ENCODE peak calls at places on chromosomes 11 and 22, in ten cellular contexts. One of them, this sample, is unnamed.

GRCh38 chr22:48754611-48755331 is 1072.9 kb downstream of the BRD1 start:
- DNase-seq in sigmoid colon: peak; percentile 58
- DNase-seq in heart right ventricle: no peak
- DNase-seq in fibroblast of lung: no peak
- DNase-seq in thyroid gland: no peak
- DNase-seq in CD8-positive, alpha-beta T cell: no peak
- DNase-seq in tibial artery: no peak
- DNase-seq in A549: no peak
- DNase-seq in ascending aorta: peak; percentile 4
- DNase-seq in GM12878: no peak
- DNase-seq in this sample: no peak

GRCh38 chr22:39117585-39118191 is 20.6 kb downstream of the APOBEC3H start:
- DNase-seq in A549: peak; percentile 36
- DNase-seq in fibroblast of lung: peak; percentile 70
- DNase-seq in thyroid gland: peak; percentile 72
- DNase-seq in CD8-positive, alpha-beta T cell: peak; percentile 74
- DNase-seq in GM12878: peak; percentile 81
- DNase-seq in sigmoid colon: peak; percentile 56
- DNase-seq in heart right ventricle: no peak
- DNase-seq in ascending aorta: no peak
- DNase-seq in tibial artery: no peak
- DNase-seq in this sample: peak; percentile 68

GRCh38 chr22:37401861-37402506 is 25.3 kb downstream of the ELFN2 start:
- DNase-seq in ascending aorta: no peak
- DNase-seq in thyroid gland: no peak
- DNase-seq in A549: no peak
- DNase-seq in sigmoid colon: no peak
- DNase-seq in CD8-positive, alpha-beta T cell: no peak
- DNase-seq in fibroblast of lung: no peak
- DNase-seq in heart right ventricle: no peak
- DNase-seq in GM12878: no peak
- DNase-seq in tibial artery: no peak
- DNase-seq in this sample: no peak

GRCh38 chr11:16946477-16947282 is 67.5 kb downstream of the PLEKHA7 start:
- DNase-seq in ascending aorta: no peak
- DNase-seq in CD8-positive, alpha-beta T cell: no peak
- DNase-seq in tibial artery: no peak
- DNase-seq in thyroid gland: peak; percentile 45
- DNase-seq in fibroblast of lung: no peak
- DNase-seq in sigmoid colon: no peak
- DNase-seq in A549: no peak
- DNase-seq in heart right ventricle: no peak
- DNase-seq in GM12878: peak; percentile 72
- DNase-seq in this sample: no peak

GRCh38 chr11:3092603-3093141 is 35.4 kb upstream of the CARS1 start:
- DNase-seq in thyroid gland: no peak
- DNase-seq in sigmoid colon: peak; percentile 61
- DNase-seq in ascending aorta: no peak
- DNase-seq in GM12878: no peak
- DNase-seq in fibroblast of lung: no peak
- DNase-seq in heart right ventricle: no peak
- DNase-seq in CD8-positive, alpha-beta T cell: no peak
- DNase-seq in tibial artery: no peak
- DNase-seq in A549: no peak
- DNase-seq in this sample: no peak

GRCh38 chr11:117071344-117071787 is 26.9 kb downstream of the SIK3 start:
- DNase-seq in fibroblast of lung: peak; percentile 53
- DNase-seq in thyroid gland: peak; percentile 74
- DNase-seq in sigmoid colon: peak; percentile 86
- DNase-seq in ascending aorta: no peak
- DNase-seq in CD8-positive, alpha-beta T cell: no peak
- DNase-seq in tibial artery: peak; percentile 38
- DNase-seq in A549: no peak
- DNase-seq in heart right ventricle: no peak
- DNase-seq in GM12878: no peak
- DNase-seq in this sample: no peak

GRCh38 chr11:16572946-16573345 is 165.5 kb upstream of the C11orf58 start:
- DNase-seq in tibial artery: no peak
- DNase-seq in GM12878: no peak
- DNase-seq in A549: no peak
- DNase-seq in fibroblast of lung: no peak
- DNase-seq in heart right ventricle: no peak
- DNase-seq in thyroid gland: no peak
- DNase-seq in ascending aorta: no peak
- DNase-seq in CD8-positive, alpha-beta T cell: no peak
- DNase-seq in sigmoid colon: no peak
- DNase-seq in this sample: no peak

GRCh38 chr11:1073261-1073724 is 1.4 kb upstream of the MUC2 start:
- DNase-seq in thyroid gland: no peak
- DNase-seq in sigmoid colon: peak; percentile 70
- DNase-seq in fibroblast of lung: peak; percentile 53
- DNase-seq in ascending aorta: peak; percentile 62
- DNase-seq in heart right ventricle: peak; percentile 57
- DNase-seq in CD8-positive, alpha-beta T cell: no peak
- DNase-seq in A549: peak; percentile 53
- DNase-seq in tibial artery: peak; percentile 54
- DNase-seq in GM12878: no peak
- DNase-seq in this sample: no peak

GRCh38 chr22:38504731-38505594 is 1.1 kb downstream of the DDX17 start:
- DNase-seq in heart right ventricle: peak; percentile 47
- DNase-seq in CD8-positive, alpha-beta T cell: peak; percentile 59
- DNase-seq in ascending aorta: peak; percentile 74
- DNase-seq in thyroid gland: peak; percentile 60
- DNase-seq in GM12878: no peak
- DNase-seq in tibial artery: peak; percentile 57
- DNase-seq in fibroblast of lung: peak; percentile 49
- DNase-seq in A549: no peak
- DNase-seq in sigmoid colon: peak; percentile 78
- DNase-seq in this sample: peak; percentile 44

GRCh38 chr11:101126551-101127347 is 2.9 kb downstream of the PGR start:
- DNase-seq in thyroid gland: peak; percentile 19
- DNase-seq in heart right ventricle: peak; percentile 55
- DNase-seq in GM12878: no peak
- DNase-seq in CD8-positive, alpha-beta T cell: no peak
- DNase-seq in A549: no peak
- DNase-seq in fibroblast of lung: peak; percentile 45
- DNase-seq in ascending aorta: peak; percentile 69
- DNase-seq in sigmoid colon: no peak
- DNase-seq in tibial artery: peak; percentile 68
- DNase-seq in this sample: no peak

GRCh38 chr11:101128571-101129202 is 926 bp downstream of the PGR start:
- DNase-seq in ascending aorta: peak; percentile 61
- DNase-seq in A549: no peak
- DNase-seq in GM12878: no peak
- DNase-seq in heart right ventricle: peak; percentile 21
- DNase-seq in thyroid gland: no peak
- DNase-seq in CD8-positive, alpha-beta T cell: no peak
- DNase-seq in sigmoid colon: peak; percentile 68
- DNase-seq in fibroblast of lung: no peak
- DNase-seq in tibial artery: peak; percentile 24
- DNase-seq in this sample: no peak

GRCh38 chr11:101129203-101129943 is at the start of gene PGR:
- DNase-seq in tibial artery: peak; percentile 69
- DNase-seq in CD8-positive, alpha-beta T cell: no peak
- DNase-seq in heart right ventricle: peak; percentile 58
- DNase-seq in sigmoid colon: no peak
- DNase-seq in thyroid gland: peak; percentile 48
- DNase-seq in GM12878: no peak
- DNase-seq in fibroblast of lung: peak; percentile 12
- DNase-seq in ascending aorta: peak; percentile 78
- DNase-seq in A549: no peak
- DNase-seq in this sample: no peak

GRCh38 chr11:101127348-101127698 is 2.3 kb downstream of the PGR start:
- DNase-seq in thyroid gland: peak; percentile 10
- DNase-seq in heart right ventricle: peak; percentile 47
- DNase-seq in fibroblast of lung: peak; percentile 6
- DNase-seq in ascending aorta: peak; percentile 65
- DNase-seq in tibial artery: peak; percentile 20
- DNase-seq in GM12878: no peak
- DNase-seq in A549: no peak
- DNase-seq in CD8-positive, alpha-beta T cell: no peak
- DNase-seq in sigmoid colon: peak; percentile 69
- DNase-seq in this sample: no peak

DNA sequence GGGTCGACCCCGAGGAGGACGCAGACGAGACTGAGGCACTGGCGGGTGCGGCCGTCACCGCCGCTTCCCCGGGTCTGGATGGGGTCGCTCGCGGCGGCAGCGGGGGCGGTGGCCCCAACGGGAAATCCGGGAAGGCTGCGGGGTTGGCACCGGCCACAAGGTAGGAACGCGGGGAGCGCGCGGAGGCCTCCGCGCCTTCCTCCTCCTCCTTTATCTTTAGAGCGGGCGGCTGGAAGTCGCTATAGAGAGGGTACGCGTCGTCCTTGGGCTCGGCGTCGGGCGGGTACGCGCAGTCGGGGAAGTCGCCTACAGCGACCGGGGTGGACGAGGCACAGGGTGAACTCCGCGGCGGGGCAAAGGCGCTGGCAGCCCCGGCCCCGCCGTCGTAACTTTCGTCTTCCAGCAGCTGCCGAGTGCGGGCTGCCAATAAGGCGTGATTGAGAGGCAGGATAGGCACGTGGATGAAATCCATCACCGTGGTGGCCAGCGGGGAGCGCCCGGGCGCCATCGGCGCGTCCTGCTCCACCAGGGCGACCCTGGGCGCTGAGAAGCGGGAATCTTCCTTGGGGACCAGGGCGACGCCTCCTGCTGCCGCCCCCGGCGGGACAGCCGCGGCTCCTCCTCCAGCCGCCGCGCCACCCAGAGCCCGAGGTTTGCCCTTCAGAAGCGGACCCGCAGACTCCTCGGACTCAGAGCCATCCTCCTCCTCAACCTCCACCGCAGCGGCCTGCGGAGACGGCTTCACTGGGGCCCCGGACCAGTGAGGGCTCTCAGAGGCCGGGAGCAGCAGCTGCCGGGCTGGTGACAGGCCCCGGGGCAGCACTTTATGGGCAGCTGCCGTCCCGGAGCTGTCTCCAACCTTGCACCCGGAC is 1.7 kb downstream of the PGR start:
- DNase-seq in sigmoid colon: peak; percentile 71
- DNase-seq in heart right ventricle: peak; percentile 50
- DNase-seq in tibial artery: peak; percentile 47
- DNase-seq in A549: no peak
- DNase-seq in ascending aorta: peak; percentile 73
- DNase-seq in thyroid gland: peak; percentile 7
- DNase-seq in CD8-positive, alpha-beta T cell: no peak
- DNase-seq in fibroblast of lung: peak; percentile 6
- DNase-seq in GM12878: no peak
- DNase-seq in this sample: no peak
- H3K27ac ChIP-seq in sigmoid colon: peak overlapping the region; percentile 86
- H3K27ac ChIP-seq in heart right ventricle: peak overlapping the region; percentile 87
- H3K27ac ChIP-seq in tibial artery: peak overlapping the region; percentile 97
- H3K27ac ChIP-seq in A549: no peak overlapping the region
- H3K27ac ChIP-seq in ascending aorta: peak overlapping the region; percentile 93
- H3K27ac ChIP-seq in thyroid gland: peak overlapping the region; percentile 61
- H3K27ac ChIP-seq in CD8-positive, alpha-beta T cell: no peak overlapping the region
- H3K27ac ChIP-seq in fibroblast of lung: no peak overlapping the region
- H3K27ac ChIP-seq in GM12878: no peak overlapping the region
- H3K27ac ChIP-seq in this sample: no peak overlapping the region

GRCh38 chr22:31995046-31995445 is 48.0 kb upstream of the SLC5A1 start:
- DNase-seq in tibial artery: no peak
- DNase-seq in sigmoid colon: no peak
- DNase-seq in GM12878: no peak
- DNase-seq in heart right ventricle: no peak
- DNase-seq in A549: no peak
- DNase-seq in fibroblast of lung: no peak
- DNase-seq in CD8-positive, alpha-beta T cell: no peak
- DNase-seq in thyroid gland: no peak
- DNase-seq in ascending aorta: no peak
- DNase-seq in this sample: no peak

GRCh38 chr22:32000171-32000570 is 42.9 kb upstream of the SLC5A1 start:
- DNase-seq in sigmoid colon: no peak
- DNase-seq in A549: no peak
- DNase-seq in ascending aorta: no peak
- DNase-seq in fibroblast of lung: no peak
- DNase-seq in thyroid gland: no peak
- DNase-seq in tibial artery: no peak
- DNase-seq in GM12878: no peak
- DNase-seq in heart right ventricle: no peak
- DNase-seq in CD8-positive, alpha-beta T cell: no peak
- DNase-seq in this sample: no peak

GRCh38 chr22:31995807-31996206 is 47.3 kb upstream of the SLC5A1 start:
- DNase-seq in tibial artery: no peak
- DNase-seq in heart right ventricle: no peak
- DNase-seq in GM12878: no peak
- DNase-seq in fibroblast of lung: no peak
- DNase-seq in thyroid gland: no peak
- DNase-seq in CD8-positive, alpha-beta T cell: no peak
- DNase-seq in sigmoid colon: no peak
- DNase-seq in A549: no peak
- DNase-seq in ascending aorta: no peak
- DNase-seq in this sample: no peak

GRCh38 chr22:31998784-31999435 is 44.2 kb upstream of the SLC5A1 start:
- DNase-seq in ascending aorta: no peak
- DNase-seq in tibial artery: no peak
- DNase-seq in A549: no peak
- DNase-seq in CD8-positive, alpha-beta T cell: no peak
- DNase-seq in GM12878: no peak
- DNase-seq in fibroblast of lung: no peak
- DNase-seq in sigmoid colon: no peak
- DNase-seq in thyroid gland: no peak
- DNase-seq in heart right ventricle: no peak
- DNase-seq in this sample: no peak
- TF ChIP-seq CTCF in ascending aorta: no peak
- TF ChIP-seq CTCF in tibial artery: no peak
- TF ChIP-seq CTCF in A549: no peak
- TF ChIP-seq CTCF in CD8-positive, alpha-beta T cell: no peak
- TF ChIP-seq CTCF in GM12878: no peak
- TF ChIP-seq CTCF in fibroblast of lung: no peak
- TF ChIP-seq CTCF in sigmoid colon: no peak
- TF ChIP-seq CTCF in thyroid gland: no peak
- TF ChIP-seq CTCF in heart right ventricle: no peak
- TF ChIP-seq CTCF in this sample: no peak

DNA sequence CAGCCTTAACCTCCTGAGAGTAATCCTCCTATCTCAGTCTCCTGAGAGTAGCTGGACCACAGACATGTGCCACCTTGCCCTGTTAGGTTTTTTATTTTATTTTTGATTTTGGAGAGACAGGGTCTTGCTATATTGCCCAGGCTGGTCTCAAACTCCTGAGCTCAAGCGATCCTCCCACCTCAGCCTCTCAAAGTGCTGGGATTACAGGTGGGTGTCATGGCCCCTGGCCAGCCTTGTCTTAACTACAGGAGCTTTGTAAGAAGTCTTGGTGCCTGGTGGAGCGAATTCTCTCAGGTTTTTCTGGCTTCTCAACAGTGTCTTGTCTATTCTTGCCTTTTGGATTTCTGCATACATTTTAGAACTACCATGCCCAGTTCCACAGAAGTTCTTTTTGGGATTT is 546.4 kb downstream of the TBC1D22A start:
- DNase-seq in A549: no peak
- DNase-seq in GM12878: no peak
- DNase-seq in fibroblast of lung: no peak
- DNase-seq in thyroid gland: no peak
- DNase-seq in ascending aorta: no peak
- DNase-seq in sigmoid colon: no peak
- DNase-seq in CD8-positive, alpha-beta T cell: no peak
- DNase-seq in tibial artery: no peak
- DNase-seq in heart right ventricle: no peak
- DNase-seq in this sample: no peak
- H3K9me3 ChIP-seq in A549: no peaks in the 10 kb centered on the region
- H3K9me3 ChIP-seq in GM12878: no peaks in the 10 kb centered on the region
- H3K9me3 ChIP-seq in fibroblast of lung: no peaks in the 10 kb centered on the region
- H3K9me3 ChIP-seq in thyroid gland: no peaks in the 10 kb centered on the region
- H3K9me3 ChIP-seq in ascending aorta: no peaks in the 10 kb centered on the region
- H3K9me3 ChIP-seq in sigmoid colon: no peaks in the 10 kb centered on the region
- H3K9me3 ChIP-seq in CD8-positive, alpha-beta T cell: no peaks in the 10 kb centered on the region
- H3K9me3 ChIP-seq in tibial artery: no peaks in the 10 kb centered on the region
- H3K9me3 ChIP-seq in heart right ventricle: peaks cover 18% of the 10 kb centered on the region
- H3K9me3 ChIP-seq in this sample: no peaks in the 10 kb centered on the region

GRCh38 chr22:50192056-50192824 is 6.5 kb downstream of the TRABD start:
- DNase-seq in thyroid gland: no peak
- DNase-seq in ascending aorta: no peak
- DNase-seq in sigmoid colon: no peak
- DNase-seq in fibroblast of lung: no peak
- DNase-seq in tibial artery: no peak
- DNase-seq in GM12878: no peak
- DNase-seq in heart right ventricle: no peak
- DNase-seq in A549: no peak
- DNase-seq in CD8-positive, alpha-beta T cell: no peak
- DNase-seq in this sample: no peak
- H3K27ac ChIP-seq in thyroid gland: no peak overlapping the region
- H3K27ac ChIP-seq in ascending aorta: peak overlapping the region; percentile 89
- H3K27ac ChIP-seq in sigmoid colon: peak overlapping the region; percentile 33
- H3K27ac ChIP-seq in fibroblast of lung: no peak overlapping the region
- H3K27ac ChIP-seq in tibial artery: no peak overlapping the region
- H3K27ac ChIP-seq in GM12878: peak overlapping the region; percentile 98
- H3K27ac ChIP-seq in heart right ventricle: peak overlapping the region; percentile 44
- H3K27ac ChIP-seq in A549: no peak overlapping the region
- H3K27ac ChIP-seq in CD8-positive, alpha-beta T cell: peak overlapping the region; percentile 99
- H3K27ac ChIP-seq in this sample: peak overlapping the region; percentile 99